ENCODE peak calls at places on chromosome 2, in seven cellular contexts. H is uterus; L is GM10248; S is central memory CD4-positive, alpha-beta T cell; O is NCI-H2029 treated with DMSO at 0.1 percent for 48 hours; Z is AG04449; C is activated CD4-positive, CD25-positive, alpha-beta regulatory T cell treated with anti-CD3 and anti-CD28 coated beads, Interleukin-2, amount 50 U/mL, for 72 hours. E is an unnamed sample.

GRCh38 chr2:160703648-160704585 is 210.3 kb upstream of the RBMS1 start:
- DNase-seq in H (no peak), L (no peak), S (peak; percentile 3), O (no peak), Z (no peak), C (no peak), E (no peak)

GRCh38 chr2:44063007-44063406 is 67.2 kb upstream of the LRPPRC start:
- DNase-seq in H (no peak), L (no peak), S (no peak), O (no peak), Z (no peak), C (no peak), E (no peak)

GRCh38 chr2:222609391-222609790 is 46.5 kb downstream of the FARSB start:
- DNase-seq in H (no peak), L (no peak), S (no peak), O (no peak), Z (no peak), C (no peak), E (no peak)

GRCh38 chr2:127044977-127045654 is 61.8 kb downstream of the BIN1 start:
- DNase-seq in H (peak; percentile 18), L (no peak), S (no peak), O (no peak), Z (no peak), C (peak; percentile 29), E (peak; percentile 57)

GRCh38 chr2:133362061-133362476 is 206.2 kb downstream of the NCKAP5 start:
- DNase-seq in H (no peak), L (no peak), S (no peak), O (no peak), Z (peak; percentile 40), C (no peak), E (no peak)

GRCh38 chr2:232901711-232902578 is 31.9 kb downstream of the SNORC start:
- DNase-seq in H (no peak), L (no peak), S (no peak), O (no peak), Z (peak; percentile 50), C (no peak), E (peak; percentile 61)

GRCh38 chr2:58055027-58055786 is 8.6 kb downstream of the VRK2 start:
- DNase-seq in H (no peak), L (no peak), S (no peak), O (no peak), Z (no peak), C (no peak), E (no peak)

GRCh38 chr2:192023006-192023405 is 171.7 kb downstream of the TMEFF2 start:
- DNase-seq in H (no peak), L (no peak), S (no peak), O (no peak), Z (no peak), C (no peak), E (no peak)

GRCh38 chr2:145691659-145692058 is 1171.7 kb upstream of the ZEB2 start:
- DNase-seq in H (no peak), L (no peak), S (no peak), O (no peak), Z (no peak), C (no peak), E (no peak)

GRCh38 chr2:187171318-187171717 is 276.7 kb downstream of the CALCRL start:
- DNase-seq in H (no peak), L (no peak), S (no peak), O (no peak), Z (no peak), C (no peak), E (no peak)

GRCh38 chr2:30706534-30707303 is 100.5 kb downstream of the CAPN13 start:
- DNase-seq in H (peak; percentile 69), L (peak; percentile 66), S (peak; percentile 52), O (peak; percentile 61), Z (no peak), C (peak; percentile 65), E (no peak)

GRCh38 chr2:105990624-105991023 is 203.5 kb downstream of the UXS1 start:
- DNase-seq in H (no peak), L (no peak), S (no peak), O (no peak), Z (no peak), C (no peak), E (no peak)

GRCh38 chr2:236668531-236668969 is 98.9 kb downstream of the ACKR3 start:
- DNase-seq in H (no peak), L (no peak), S (no peak), O (no peak), Z (no peak), C (no peak), E (peak; percentile 17)

GRCh38 chr2:42510191-42510929 is 16.6 kb upstream of the KCNG3 start:
- DNase-seq in H (no peak), L (no peak), S (no peak), O (no peak), Z (no peak), C (no peak), E (no peak)

GRCh38 chr2:25491966-25492532 is 150.3 kb upstream of the DNMT3A start:
- DNase-seq in H (no peak), L (no peak), S (no peak), O (peak; percentile 44), Z (no peak), C (no peak), E (no peak)

GRCh38 chr2:115976916-115977315 is 1534.5 kb downstream of the DPP10 start:
- DNase-seq in H (no peak), L (no peak), S (no peak), O (no peak), Z (no peak), C (no peak), E (no peak)

GRCh38 chr2:216596986-216597509 is 36.2 kb upstream of the IGFBP2 start:
- DNase-seq in H (no peak), L (no peak), S (no peak), O (peak; percentile 20), Z (no peak), C (no peak), E (no peak)

GRCh38 chr2:102765061-102765460 is 3.2 kb downstream of the TMEM182 start:
- DNase-seq in H (no peak), L (no peak), S (no peak), O (no peak), Z (no peak), C (no peak), E (no peak)

GRCh38 chr2:144406111-144406788 is 113.7 kb downstream of the ZEB2 start:
- DNase-seq in H (no peak), L (no peak), S (no peak), O (no peak), Z (no peak), C (no peak), E (no peak)

GRCh38 chr2:215269397-215270117 is 42.3 kb upstream of the ATIC start:
- DNase-seq in H (peak; percentile 37), L (peak; percentile 47), S (peak; percentile 38), O (peak; percentile 46), Z (peak; percentile 21), C (peak; percentile 50), E (no peak)

GRCh38 chr2:200394045-200394444 is 87.6 kb downstream of the SPATS2L start:
- DNase-seq in H (no peak), L (no peak), S (no peak), O (no peak), Z (no peak), C (no peak), E (no peak)

GRCh38 chr2:109185801-109186570 is 57.0 kb downstream of the SH3RF3 start:
- DNase-seq in H (peak; percentile 53), L (no peak), S (no peak), O (no peak), Z (no peak), C (no peak), E (no peak)

GRCh38 chr2:200756618-200757321 is 54.9 kb upstream of the BZW1 start:
- DNase-seq in H (no peak), L (no peak), S (no peak), O (no peak), Z (peak; percentile 41), C (no peak), E (no peak)

GRCh38 chr2:98297817-98298684 is 48.2 kb upstream of the CNGA3 start:
- DNase-seq in H (no peak), L (no peak), S (no peak), O (no peak), Z (no peak), C (no peak), E (no peak)

GRCh38 chr2:142041105-142041504 is 89.7 kb downstream of the LRP1B start:
- DNase-seq in H (no peak), L (no peak), S (no peak), O (no peak), Z (no peak), C (no peak), E (no peak)

GRCh38 chr2:126661702-126662465 is 5.9 kb downstream of the GYPC start:
- DNase-seq in H (no peak), L (no peak), S (no peak), O (no peak), Z (no peak), C (no peak), E (no peak)

E was measured in suprapubic skin.